ENCODE peak calls at places on chromosomes 7 and 10, in seven cellular contexts. One of them, this sample, is unnamed.

GRCh38 chr10:27355918-27356573 is 115.4 kb upstream of the ACBD5 start:
- DNase-seq in AG04450: no peak
- DNase-seq in brain microvascular endothelial cell: no peak
- DNase-seq in neural progenitor cell: peak; percentile 19
- DNase-seq in GM23248: no peak
- DNase-seq in aorta: no peak
- DNase-seq in OCI-LY7: no peak
- DNase-seq in this sample: no peak

GRCh38 chr10:95429639-95430038 is 131.5 kb downstream of the SORBS1 start:
- DNase-seq in AG04450: no peak
- DNase-seq in brain microvascular endothelial cell: no peak
- DNase-seq in neural progenitor cell: no peak
- DNase-seq in GM23248: no peak
- DNase-seq in aorta: no peak
- DNase-seq in OCI-LY7: no peak
- DNase-seq in this sample: no peak

GRCh38 chr10:84008878-84009277 is 130.4 kb upstream of the GHITM start:
- DNase-seq in AG04450: no peak
- DNase-seq in brain microvascular endothelial cell: no peak
- DNase-seq in neural progenitor cell: peak; percentile 67
- DNase-seq in GM23248: peak; percentile 27
- DNase-seq in aorta: no peak
- DNase-seq in OCI-LY7: peak; percentile 46
- DNase-seq in this sample: peak; percentile 54

GRCh38 chr7:121489440-121489839 is 93.3 kb upstream of the FAM3C start:
- DNase-seq in AG04450: no peak
- DNase-seq in brain microvascular endothelial cell: no peak
- DNase-seq in neural progenitor cell: no peak
- DNase-seq in GM23248: no peak
- DNase-seq in aorta: no peak
- DNase-seq in OCI-LY7: no peak
- DNase-seq in this sample: no peak

GRCh38 chr7:105890290-105890997 is 14.0 kb upstream of the ATXN7L1 start:
- DNase-seq in AG04450: no peak
- DNase-seq in brain microvascular endothelial cell: peak; percentile 16
- DNase-seq in neural progenitor cell: no peak
- DNase-seq in GM23248: no peak
- DNase-seq in aorta: no peak
- DNase-seq in OCI-LY7: no peak
- DNase-seq in this sample: no peak

GRCh38 chr7:45180084-45180986 is 22.7 kb downstream of the RAMP3 start:
- DNase-seq in AG04450: no peak
- DNase-seq in brain microvascular endothelial cell: no peak
- DNase-seq in neural progenitor cell: no peak
- DNase-seq in GM23248: no peak
- DNase-seq in aorta: peak; percentile 43
- DNase-seq in OCI-LY7: no peak
- DNase-seq in this sample: no peak

GRCh38 chr7:42236266-42237161 is 495 bp downstream of the GLI3 start:
- DNase-seq in AG04450: no peak
- DNase-seq in brain microvascular endothelial cell: peak; percentile 63
- DNase-seq in neural progenitor cell: peak; percentile 80
- DNase-seq in GM23248: peak; percentile 85
- DNase-seq in aorta: peak; percentile 89
- DNase-seq in OCI-LY7: no peak
- DNase-seq in this sample: no peak

GRCh38 chr7:87966271-87966670 is 32.2 kb downstream of the ADAM22 start:
- DNase-seq in AG04450: no peak
- DNase-seq in brain microvascular endothelial cell: no peak
- DNase-seq in neural progenitor cell: no peak
- DNase-seq in GM23248: no peak
- DNase-seq in aorta: no peak
- DNase-seq in OCI-LY7: no peak
- DNase-seq in this sample: no peak

GRCh38 chr10:29590598-29591415 is 44.0 kb downstream of the SVIL start:
- DNase-seq in AG04450: peak; percentile 37
- DNase-seq in brain microvascular endothelial cell: peak; percentile 28
- DNase-seq in neural progenitor cell: peak; percentile 39
- DNase-seq in GM23248: peak; percentile 80
- DNase-seq in aorta: no peak
- DNase-seq in OCI-LY7: peak; percentile 24
- DNase-seq in this sample: peak; percentile 11

GRCh38 chr10:58807631-58808024 is 295.0 kb downstream of the BICC1 start:
- DNase-seq in AG04450: no peak
- DNase-seq in brain microvascular endothelial cell: no peak
- DNase-seq in neural progenitor cell: no peak
- DNase-seq in GM23248: peak; percentile 89
- DNase-seq in aorta: no peak
- DNase-seq in OCI-LY7: no peak
- DNase-seq in this sample: no peak

GRCh38 chr10:4527281-4527960 is 298.6 kb upstream of the AKR1E2 start:
- DNase-seq in AG04450: no peak
- DNase-seq in brain microvascular endothelial cell: peak; percentile 28
- DNase-seq in neural progenitor cell: no peak
- DNase-seq in GM23248: peak; percentile 71
- DNase-seq in aorta: no peak
- DNase-seq in OCI-LY7: no peak
- DNase-seq in this sample: no peak

GRCh38 chr7:29878081-29878688 is 71.9 kb downstream of the WIPF3 start:
- DNase-seq in AG04450: peak; percentile 20
- DNase-seq in brain microvascular endothelial cell: peak; percentile 68
- DNase-seq in neural progenitor cell: no peak
- DNase-seq in GM23248: peak; percentile 67
- DNase-seq in aorta: no peak
- DNase-seq in OCI-LY7: peak; percentile 55
- DNase-seq in this sample: peak; percentile 30

GRCh38 chr10:6204341-6205191 is 1.8 kb downstream of the PFKFB3 start:
- DNase-seq in AG04450: no peak
- DNase-seq in brain microvascular endothelial cell: peak; percentile 65
- DNase-seq in neural progenitor cell: peak; percentile 88
- DNase-seq in GM23248: peak; percentile 94
- DNase-seq in aorta: peak; percentile 94
- DNase-seq in OCI-LY7: peak; percentile 45
- DNase-seq in this sample: no peak

GRCh38 chr10:44962870-44963738 is 3.5 kb downstream of the RASSF4 start:
- DNase-seq in AG04450: no peak
- DNase-seq in brain microvascular endothelial cell: no peak
- DNase-seq in neural progenitor cell: peak; percentile 76
- DNase-seq in GM23248: no peak
- DNase-seq in aorta: no peak
- DNase-seq in OCI-LY7: peak; percentile 59
- DNase-seq in this sample: no peak

GRCh38 chr10:35546824-35547225 is 58.3 kb upstream of the GJD4 start:
- DNase-seq in AG04450: no peak
- DNase-seq in brain microvascular endothelial cell: peak; percentile 46
- DNase-seq in neural progenitor cell: peak; percentile 13
- DNase-seq in GM23248: peak; percentile 85
- DNase-seq in aorta: no peak
- DNase-seq in OCI-LY7: no peak
- DNase-seq in this sample: no peak

GRCh38 chr7:42940985-42941847 is 9.0 kb downstream of the MRPL32 start:
- DNase-seq in AG04450: peak; percentile 41
- DNase-seq in brain microvascular endothelial cell: peak; percentile 84
- DNase-seq in neural progenitor cell: peak; percentile 91
- DNase-seq in GM23248: peak; percentile 78
- DNase-seq in aorta: peak; percentile 90
- DNase-seq in OCI-LY7: peak; percentile 87
- DNase-seq in this sample: peak; percentile 66

GRCh38 chr7:125857606-125858005 is 928.0 kb upstream of the POT1 start:
- DNase-seq in AG04450: no peak
- DNase-seq in brain microvascular endothelial cell: peak; percentile 74
- DNase-seq in neural progenitor cell: no peak
- DNase-seq in GM23248: no peak
- DNase-seq in aorta: no peak
- DNase-seq in OCI-LY7: no peak
- DNase-seq in this sample: no peak

GRCh38 chr10:102542800-102543418 is 39.1 kb downstream of the SUFU start:
- DNase-seq in AG04450: peak; percentile 43
- DNase-seq in brain microvascular endothelial cell: no peak
- DNase-seq in neural progenitor cell: no peak
- DNase-seq in GM23248: peak; percentile 61
- DNase-seq in aorta: no peak
- DNase-seq in OCI-LY7: no peak
- DNase-seq in this sample: no peak

DNA sequence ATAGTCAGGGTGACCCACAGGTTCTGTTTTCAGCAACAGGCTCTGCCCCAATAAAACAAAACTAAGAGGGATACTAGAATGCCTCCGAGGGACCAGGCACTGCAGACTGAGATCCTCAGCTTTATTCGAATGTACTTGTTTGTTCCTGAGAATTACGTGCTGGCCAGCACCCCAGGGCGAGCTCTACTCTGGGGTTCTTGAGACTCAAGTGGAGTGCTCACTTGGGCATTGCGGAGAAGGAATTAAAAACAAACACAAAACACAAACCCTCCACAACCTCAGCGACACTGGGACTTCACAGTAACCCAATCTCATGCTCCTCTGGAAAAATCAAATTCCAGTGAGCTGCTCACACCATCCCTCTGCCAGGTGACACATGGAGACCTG is 250.7 kb downstream of the TNS3 start:
- DNase-seq in AG04450: no peak
- DNase-seq in brain microvascular endothelial cell: no peak
- DNase-seq in neural progenitor cell: no peak
- DNase-seq in GM23248: no peak
- DNase-seq in aorta: peak; percentile 27
- DNase-seq in OCI-LY7: no peak
- DNase-seq in this sample: no peak
- H3K27ac ChIP-seq in AG04450: no peak overlapping the region
- H3K27ac ChIP-seq in brain microvascular endothelial cell: no peak overlapping the region
- H3K27ac ChIP-seq in neural progenitor cell: no peak overlapping the region
- H3K27ac ChIP-seq in GM23248: no peak overlapping the region
- H3K27ac ChIP-seq in aorta: no peak overlapping the region
- H3K27ac ChIP-seq in OCI-LY7: no peak overlapping the region
- H3K27ac ChIP-seq in this sample: no peak overlapping the region

GRCh38 chr10:125094111-125094705 is 66.2 kb downstream of the CTBP2 start:
- DNase-seq in AG04450: no peak
- DNase-seq in brain microvascular endothelial cell: no peak
- DNase-seq in neural progenitor cell: peak; percentile 19
- DNase-seq in GM23248: no peak
- DNase-seq in aorta: peak; percentile 61
- DNase-seq in OCI-LY7: no peak
- DNase-seq in this sample: no peak

GRCh38 chr10:125092564-125093031 is 67.8 kb downstream of the CTBP2 start:
- DNase-seq in AG04450: no peak
- DNase-seq in brain microvascular endothelial cell: no peak
- DNase-seq in neural progenitor cell: no peak
- DNase-seq in GM23248: peak; percentile 8
- DNase-seq in aorta: peak; percentile 63
- DNase-seq in OCI-LY7: no peak
- DNase-seq in this sample: no peak

GRCh38 chr10:125091891-125092290 is 68.5 kb downstream of the CTBP2 start:
- DNase-seq in AG04450: no peak
- DNase-seq in brain microvascular endothelial cell: no peak
- DNase-seq in neural progenitor cell: no peak
- DNase-seq in GM23248: peak; percentile 41
- DNase-seq in aorta: no peak
- DNase-seq in OCI-LY7: no peak
- DNase-seq in this sample: no peak

GRCh38 chr10:125094826-125095225 is 65.5 kb downstream of the CTBP2 start:
- DNase-seq in AG04450: no peak
- DNase-seq in brain microvascular endothelial cell: no peak
- DNase-seq in neural progenitor cell: no peak
- DNase-seq in GM23248: peak; percentile 28
- DNase-seq in aorta: peak; percentile 68
- DNase-seq in OCI-LY7: no peak
- DNase-seq in this sample: no peak

GRCh38 chr10:125093199-125093841 is 67.0 kb downstream of the CTBP2 start:
- DNase-seq in AG04450: peak; percentile 41
- DNase-seq in brain microvascular endothelial cell: peak; percentile 71
- DNase-seq in neural progenitor cell: no peak
- DNase-seq in GM23248: peak; percentile 80
- DNase-seq in aorta: peak; percentile 85
- DNase-seq in OCI-LY7: no peak
- DNase-seq in this sample: no peak
- H3K27ac ChIP-seq in AG04450: peak overlapping the region; percentile 85
- H3K27ac ChIP-seq in brain microvascular endothelial cell: peak overlapping the region; percentile 80
- H3K27ac ChIP-seq in neural progenitor cell: no peak overlapping the region
- H3K27ac ChIP-seq in GM23248: peak overlapping the region; percentile 87
- H3K27ac ChIP-seq in aorta: peak overlapping the region; percentile 33
- H3K27ac ChIP-seq in OCI-LY7: no peak overlapping the region
- H3K27ac ChIP-seq in this sample: no peak overlapping the region

DNA sequence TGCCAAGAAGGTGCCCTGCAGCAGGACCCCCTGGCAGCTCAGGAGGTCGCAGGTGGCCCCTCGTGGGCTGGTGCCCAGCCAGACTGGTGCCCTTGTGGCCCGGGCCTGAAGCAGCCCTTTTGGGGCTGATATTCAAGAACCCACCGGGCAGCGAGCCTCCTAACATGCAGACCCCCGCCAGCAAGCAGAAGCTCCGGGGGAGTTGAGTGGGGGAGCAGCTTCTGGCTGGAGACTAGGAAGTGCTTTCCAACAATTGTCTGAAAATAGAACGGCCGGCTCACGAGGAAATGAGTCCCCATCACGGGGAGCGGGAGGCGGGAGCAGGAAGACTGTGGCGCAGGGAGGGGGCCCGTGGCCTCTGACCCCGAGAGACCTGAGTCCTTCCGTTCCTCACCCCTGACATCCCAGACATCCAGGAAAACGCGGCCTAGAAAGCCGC is 9.5 kb upstream of the INTS1 start:
- DNase-seq in AG04450: no peak
- DNase-seq in brain microvascular endothelial cell: no peak
- DNase-seq in neural progenitor cell: no peak
- DNase-seq in GM23248: peak; percentile 38
- DNase-seq in aorta: peak; percentile 88
- DNase-seq in OCI-LY7: no peak
- DNase-seq in this sample: no peak
- H3K27ac ChIP-seq in AG04450: no peak overlapping the region
- H3K27ac ChIP-seq in brain microvascular endothelial cell: peak overlapping the region; percentile 74
- H3K27ac ChIP-seq in neural progenitor cell: no peak overlapping the region
- H3K27ac ChIP-seq in GM23248: peak overlapping the region; percentile 47
- H3K27ac ChIP-seq in aorta: peak overlapping the region; percentile 51
- H3K27ac ChIP-seq in OCI-LY7: peak overlapping the region; percentile 91
- H3K27ac ChIP-seq in this sample: peak overlapping the region; percentile 97

GRCh38 chr7:2820508-2820934 is 23.6 kb downstream of the GNA12 start:
- DNase-seq in AG04450: peak; percentile 92
- DNase-seq in brain microvascular endothelial cell: peak; percentile 98
- DNase-seq in neural progenitor cell: no peak
- DNase-seq in GM23248: peak; percentile 94
- DNase-seq in aorta: peak; percentile 85
- DNase-seq in OCI-LY7: no peak
- DNase-seq in this sample: no peak

GRCh38 chr7:2818653-2819052 is 25.5 kb downstream of the GNA12 start:
- DNase-seq in AG04450: no peak
- DNase-seq in brain microvascular endothelial cell: no peak
- DNase-seq in neural progenitor cell: peak; percentile 27
- DNase-seq in GM23248: no peak
- DNase-seq in aorta: no peak
- DNase-seq in OCI-LY7: no peak
- DNase-seq in this sample: no peak

GRCh38 chr7:2817456-2817855 is 26.7 kb downstream of the GNA12 start:
- DNase-seq in AG04450: no peak
- DNase-seq in brain microvascular endothelial cell: no peak
- DNase-seq in neural progenitor cell: no peak
- DNase-seq in GM23248: no peak
- DNase-seq in aorta: no peak
- DNase-seq in OCI-LY7: no peak
- DNase-seq in this sample: no peak

GRCh38 chr7:2819954-2820397 is 24.1 kb downstream of the GNA12 start:
- DNase-seq in AG04450: no peak
- DNase-seq in brain microvascular endothelial cell: no peak
- DNase-seq in neural progenitor cell: no peak
- DNase-seq in GM23248: no peak
- DNase-seq in aorta: no peak
- DNase-seq in OCI-LY7: no peak
- DNase-seq in this sample: no peak

GRCh38 chr7:2819161-2819953 is 24.8 kb downstream of the GNA12 start:
- DNase-seq in AG04450: no peak
- DNase-seq in brain microvascular endothelial cell: no peak
- DNase-seq in neural progenitor cell: no peak
- DNase-seq in GM23248: no peak
- DNase-seq in aorta: no peak
- DNase-seq in OCI-LY7: no peak
- DNase-seq in this sample: no peak
- H3K27ac ChIP-seq in AG04450: peak overlapping the region; percentile 98
- H3K27ac ChIP-seq in brain microvascular endothelial cell: peak overlapping the region; percentile 93
- H3K27ac ChIP-seq in neural progenitor cell: peak overlapping the region; percentile 61
- H3K27ac ChIP-seq in GM23248: peak overlapping the region; percentile 89
- H3K27ac ChIP-seq in aorta: no peak overlapping the region
- H3K27ac ChIP-seq in OCI-LY7: no peak overlapping the region
- H3K27ac ChIP-seq in this sample: no peak overlapping the region

This sample was measured in HL-60.